ENCODE peak calls at places on chromosomes 3 and 15, in four cellular contexts. A, T, B and S are unnamed samples.

GRCh38 chr15:51883436-51883835 is 54.0 kb downstream of the TMOD3 start:
- DNase-seq in B (no peak), T (peak), A (no peak), S (peak)

GRCh38 chr15:36415643-36416042 is 163.8 kb upstream of the CDIN1 start:
- DNase-seq in B (no peak), A (no peak), T (peak), S (no peak)

GRCh38 chr15:55998478-55998877 is 5.1 kb upstream of the NEDD4 start:
- DNase-seq in B (no peak), A (no peak), T (no peak), S (no peak)

GRCh38 chr3:10279384-10280176 is 13.2 kb downstream of the GHRL start:
- DNase-seq in A (peak), T (no peak), B (no peak), S (no peak)

GRCh38 chr15:78767331-78767951 is 43.8 kb downstream of the ADAMTS7 start:
- DNase-seq in A (peak), B (no peak), T (no peak), S (no peak)

GRCh38 chr3:194711913-194712312 is 26.2 kb downstream of the FAM43A start:
- DNase-seq in A (no peak), T (peak), B (no peak), S (peak)

GRCh38 chr3:104368760-104369159 is 997.9 kb upstream of the ALCAM start:
- DNase-seq in A (no peak), B (no peak), T (no peak), S (no peak)

GRCh38 chr3:11021611-11022011 is 29.1 kb downstream of the SLC6A1 start:
- DNase-seq in A (no peak), B (no peak), T (no peak), S (no peak)

GRCh38 chr3:117252208-117252607 is 542.6 kb downstream of the TUSC7 start:
- DNase-seq in A (no peak), T (peak), B (no peak), S (no peak)

DNA sequence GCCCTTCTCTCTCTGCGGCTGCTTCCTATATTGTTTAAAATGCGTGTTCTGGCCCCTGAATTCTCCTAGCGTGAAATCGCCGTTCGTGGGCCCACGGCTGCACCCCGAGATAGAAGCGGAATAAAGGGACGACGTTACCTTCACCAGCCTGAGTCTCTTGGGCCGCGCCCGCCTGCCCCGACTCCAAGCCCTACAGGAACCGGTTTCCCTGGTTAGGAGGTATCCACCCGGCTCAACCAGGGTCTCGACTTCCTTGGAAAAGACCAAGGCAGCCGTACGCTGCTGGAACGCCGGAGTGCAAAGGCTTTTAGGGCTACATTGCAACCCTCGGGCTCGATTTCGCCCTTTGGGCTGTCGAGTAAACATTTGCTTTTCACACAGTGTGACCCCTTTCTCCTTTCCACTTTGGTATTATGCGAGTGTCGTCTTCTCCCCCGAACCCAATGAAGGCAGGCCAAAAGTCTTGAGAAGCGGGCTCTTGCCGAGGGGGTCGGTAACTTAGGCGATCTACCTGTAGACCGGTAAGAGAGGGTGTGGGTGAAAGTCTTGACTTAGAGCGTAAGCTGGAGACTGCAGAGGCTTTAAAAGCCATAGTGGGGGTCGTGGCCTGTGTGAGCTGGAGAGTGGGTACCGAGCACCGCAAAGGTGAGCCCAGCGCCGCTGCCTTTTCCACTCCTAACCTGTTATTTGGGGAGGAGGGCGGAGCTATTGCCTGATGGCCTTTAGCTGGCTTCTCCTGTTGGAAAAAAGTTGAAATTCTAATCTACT is 2.0 kb downstream of the TRIM71 start:
- DNase-seq in B (no peak), A (no peak), T (no peak), S (no peak)
- H3K4me3 ChIP-seq in B (no peak), A (no peak), T (no peak), S (no peak)

GRCh38 chr3:172089250-172089649 is 49.9 kb downstream of the FNDC3B start:
- DNase-seq in B (no peak), A (no peak), T (peak), S (no peak)

GRCh38 chr3:172087827-172088580 is 48.6 kb downstream of the FNDC3B start:
- DNase-seq in A (no peak), B (no peak), T (peak), S (no peak)

GRCh38 chr3:172086071-172086470 is 46.7 kb downstream of the FNDC3B start:
- DNase-seq in B (no peak), T (no peak), A (no peak), S (no peak)

GRCh38 chr3:172085557-172085895 is 46.1 kb downstream of the FNDC3B start:
- DNase-seq in T (peak), B (no peak), A (no peak), S (no peak)

DNA sequence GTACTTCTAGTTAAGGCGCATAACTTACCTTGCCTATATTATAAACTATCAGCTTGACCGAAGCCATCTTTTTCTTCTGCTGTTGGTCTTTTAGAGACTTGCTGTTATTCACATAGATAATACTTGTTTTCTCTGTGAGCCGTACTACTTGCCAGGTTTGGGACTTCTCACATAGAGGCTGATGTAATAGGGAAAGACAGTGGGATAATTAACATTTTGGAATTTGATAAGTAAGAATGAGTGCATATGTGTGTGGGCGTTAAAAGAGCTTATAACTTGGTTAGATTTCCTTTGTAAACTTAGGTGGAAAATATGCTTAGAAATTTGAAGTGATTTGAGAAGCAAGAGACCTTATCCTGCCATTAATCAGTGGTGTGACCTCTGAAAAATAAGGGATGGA is 47.8 kb downstream of the FNDC3B start:
- DNase-seq in A (no peak), T (peak), B (no peak), S (no peak)
- H3K4me3 ChIP-seq in A (no peak), T (no peak), B (no peak), S (no peak)

GRCh38 chr3:87173776-87174175 is 53.3 kb upstream of the CHMP2B start:
- DNase-seq in T (no peak), B (no peak), A (no peak), S (no peak)

GRCh38 chr3:87173071-87173470 is 54.0 kb upstream of the CHMP2B start:
- DNase-seq in B (no peak), T (peak), A (no peak), S (no peak)

GRCh38 chr3:87175662-87176230 is 51.4 kb upstream of the CHMP2B start:
- DNase-seq in A (no peak), T (no peak), B (no peak), S (no peak)
- H3K4me3 ChIP-seq in A (no peak), T (no peak), B (no peak), S (no peak)

DNA sequence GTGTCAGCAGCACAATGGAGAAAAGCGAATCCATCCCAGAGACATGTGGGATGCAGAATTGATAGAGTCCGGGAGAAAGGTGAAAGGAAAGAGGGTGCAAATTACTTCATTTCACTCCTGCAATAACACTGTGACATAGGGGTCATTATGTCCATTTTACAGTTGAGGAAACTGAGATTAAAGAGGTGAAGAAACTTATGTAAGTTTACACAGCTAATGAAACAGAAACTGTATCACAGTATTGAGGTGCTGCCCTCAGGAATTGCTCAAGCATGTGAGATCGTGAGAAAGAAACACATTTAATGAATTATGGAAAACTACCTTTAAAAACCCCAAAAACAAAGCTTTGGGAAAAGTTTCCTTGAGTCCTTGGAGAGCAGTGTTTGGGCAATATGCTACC is 103.6 kb upstream of the PFN2 start:
- DNase-seq in A (no peak), B (no peak), T (no peak), S (no peak)
- H3K4me3 ChIP-seq in A (no peak), B (no peak), T (peak), S (peak)

GRCh38 chr15:58330836-58331561 is 100.8 kb upstream of the LIPC start:
- DNase-seq in T (no peak), B (no peak), A (no peak), S (no peak)
- H3K4me3 ChIP-seq in T (no peak), B (peak), A (no peak), S (no peak)